ENCODE peak calls at places on chromosomes 3 and 15, in seven cellular contexts. O is neural progenitor cell, L is WTC11, I is GM13976, K is left lung, H is C1 segment of cervical spinal cord, V is HFF-Myc. C is an unnamed sample.

GRCh38 chr15:88627463-88627862 is 6.3 kb downstream of the AEN start:
- DNase-seq in L (no peak), H (no peak), I (no peak), V (no peak), O (no peak), K (no peak), C (no peak)

GRCh38 chr3:57298041-57298440 is 5.6 kb upstream of the ASB14 start:
- DNase-seq in O (no peak), H (no peak), V (no peak), L (no peak), K (no peak), I (no peak), C (no peak)

GRCh38 chr3:166013073-166013679 is 176.0 kb upstream of the BCHE start:
- DNase-seq in V (no peak), K (no peak), O (peak), H (no peak), L (no peak), I (no peak), C (no peak)

GRCh38 chr3:179438836-179439235 is 12.4 kb downstream of the GNB4 start:
- DNase-seq in K (no peak), H (no peak), O (no peak), V (no peak), L (peak), I (no peak), C (peak)

GRCh38 chr3:188861847-188862740 is 309.7 kb upstream of the TPRG1 start:
- DNase-seq in H (no peak), V (no peak), O (no peak), K (no peak), L (no peak), I (no peak), C (no peak)

GRCh38 chr3:58008140-58009025 is at the start of gene FLNB:
- DNase-seq in K (peak), V (no peak), L (peak), H (peak), I (peak), O (peak), C (peak)

GRCh38 chr15:77402740-77403379 is 17.0 kb downstream of the PEAK1 start:
- DNase-seq in O (no peak), I (peak), L (no peak), V (no peak), K (no peak), H (no peak), C (no peak)

GRCh38 chr3:146626384-146627122 is 21.4 kb upstream of the PLSCR5 start:
- DNase-seq in H (no peak), O (no peak), L (no peak), V (no peak), I (no peak), K (no peak), C (no peak)

GRCh38 chr15:90680371-90680935 is 36.7 kb upstream of the BLM start:
- DNase-seq in V (peak), L (no peak), I (no peak), K (no peak), O (no peak), H (no peak), C (no peak)

GRCh38 chr3:138125548-138126221 is 6.5 kb downstream of the A4GNT start:
- DNase-seq in V (no peak), H (no peak), L (no peak), K (peak), I (no peak), O (no peak), C (no peak)

GRCh38 chr3:40628984-40629383 is 104.2 kb downstream of the ZNF621 start:
- DNase-seq in O (no peak), H (no peak), I (no peak), V (no peak), K (no peak), L (no peak), C (no peak)

GRCh38 chr3:142976621-142977398 is 13.3 kb upstream of the PAQR9 start:
- DNase-seq in H (peak), O (no peak), K (peak), L (no peak), I (no peak), V (peak), C (no peak)

GRCh38 chr15:68843425-68844311 is 23.0 kb upstream of the ANP32A start:
- DNase-seq in O (peak), V (no peak), H (no peak), I (peak), K (no peak), L (peak), C (peak)

GRCh38 chr3:12681586-12682371 is 17.9 kb upstream of the RAF1 start:
- DNase-seq in L (no peak), O (no peak), V (no peak), I (no peak), H (no peak), K (no peak), C (no peak)

GRCh38 chr3:138441256-138441655 is 6.8 kb downstream of the ESYT3 start:
- DNase-seq in V (no peak), O (no peak), H (no peak), I (no peak), K (no peak), L (no peak), C (peak)

GRCh38 chr3:43394071-43394501 is 107.7 kb downstream of the SNRK start:
- DNase-seq in V (no peak), K (peak), L (no peak), O (no peak), I (no peak), H (no peak), C (no peak)

GRCh38 chr3:100737334-100737733 is 28.0 kb downstream of the TFG start:
- DNase-seq in K (no peak), L (no peak), V (no peak), I (no peak), O (peak), H (no peak), C (peak)

GRCh38 chr3:177055557-177056290 is 141.6 kb downstream of the TBL1XR1 start:
- DNase-seq in V (no peak), L (no peak), I (no peak), H (no peak), K (no peak), O (no peak), C (no peak)

GRCh38 chr3:148861277-148861869 is 3.7 kb upstream of the CPA3 start:
- DNase-seq in O (peak), I (peak), K (no peak), L (no peak), V (peak), H (no peak), C (no peak)

C was measured in endodermal cell.